ENCODE peak calls at places on chromosomes 7 and 10, in eight cellular contexts. E is dorsolateral prefrontal cortex, R is fibroblast of mammary gland, J is Peyer's patch, D is neural crest cell, W is endothelial cell, T is heart right ventricle, C is osteocyte. G is an unnamed sample.

GRCh38 chr10:114295393-114295792 is 56.3 kb downstream of the VWA2 start:
- DNase-seq in E (no peak), R (no peak), J (no peak), D (no peak), W (no peak), T (no peak), C (no peak), G (no peak)

GRCh38 chr7:38880454-38880853 is 28.5 kb downstream of the VPS41 start:
- DNase-seq in E (no peak), R (no peak), J (no peak), D (no peak), W (no peak), T (no peak), C (no peak), G (no peak)

GRCh38 chr7:139354729-139355128 is 5.0 kb upstream of the LUC7L2 start:
- DNase-seq in E (no peak), R (no peak), J (no peak), D (no peak), W (no peak), T (no peak), C (no peak), G (no peak)

GRCh38 chr10:18700555-18700850 is 41.3 kb downstream of the ARL5B start:
- DNase-seq in E (no peak), R (no peak), J (no peak), D (no peak), W (no peak), T (no peak), C (no peak), G (no peak)

GRCh38 chr7:109261781-109262180 is 692.1 kb downstream of the DNAJB9 start:
- DNase-seq in E (no peak), R (no peak), J (no peak), D (no peak), W (no peak), T (no peak), C (no peak), G (no peak)

GRCh38 chr10:101512741-101513140 is 75.3 kb downstream of the POLL start:
- DNase-seq in E (no peak), R (peak), J (no peak), D (no peak), W (no peak), T (no peak), C (no peak), G (no peak)

GRCh38 chr7:150963707-150964559 is 14.2 kb downstream of the KCNH2 start:
- DNase-seq in E (no peak), R (no peak), J (no peak), D (no peak), W (no peak), T (no peak), C (no peak), G (no peak)

GRCh38 chr7:108282427-108282996 is 152.4 kb upstream of the LAMB4 start:
- DNase-seq in E (no peak), R (peak), J (no peak), D (no peak), W (no peak), T (no peak), C (no peak), G (no peak)

GRCh38 chr7:11552676-11553075 is 279.3 kb downstream of the THSD7A start:
- DNase-seq in E (no peak), R (no peak), J (no peak), D (no peak), W (no peak), T (no peak), C (no peak), G (no peak)

GRCh38 chr10:132113206-132113605 is 47.5 kb downstream of the JAKMIP3 start:
- DNase-seq in E (peak), R (no peak), J (peak), D (no peak), W (no peak), T (no peak), C (peak), G (peak)

GRCh38 chr10:23395017-23395416 is 43.9 kb upstream of the OTUD1 start:
- DNase-seq in E (no peak), R (no peak), J (no peak), D (no peak), W (no peak), T (no peak), C (no peak), G (no peak)

GRCh38 chr10:132193907-132194552 is 7.3 kb downstream of the DPYSL4 start:
- DNase-seq in E (no peak), R (no peak), J (no peak), D (no peak), W (no peak), T (no peak), C (no peak), G (no peak)

GRCh38 chr7:110336423-110336822 is 754.5 kb upstream of the LRRN3 start:
- DNase-seq in E (no peak), R (no peak), J (no peak), D (no peak), W (no peak), T (no peak), C (no peak), G (no peak)

GRCh38 chr7:132498319-132498718 is 78.0 kb downstream of the PLXNA4 start:
- DNase-seq in E (no peak), R (no peak), J (no peak), D (no peak), W (no peak), T (no peak), C (no peak), G (no peak)

GRCh38 chr7:131226116-131226562 is 101.5 kb upstream of the MKLN1 start:
- DNase-seq in E (no peak), R (no peak), J (no peak), D (no peak), W (no peak), T (no peak), C (no peak), G (no peak)

GRCh38 chr10:85916999-85917573 is 449.5 kb downstream of the GRID1 start:
- DNase-seq in E (no peak), R (no peak), J (no peak), D (no peak), W (no peak), T (no peak), C (no peak), G (no peak)

GRCh38 chr10:132909491-132910071 is 32.8 kb downstream of the CFAP46 start:
- DNase-seq in E (peak), R (no peak), J (peak), D (no peak), W (no peak), T (no peak), C (no peak), G (no peak)

GRCh38 chr7:31633894-31634494 is 53.0 kb upstream of the PPP1R17 start:
- DNase-seq in E (peak), R (peak), J (peak), D (peak), W (peak), T (peak), C (no peak), G (no peak)

GRCh38 chr10:19412531-19412930 is 363.9 kb downstream of the MALRD1 start:
- DNase-seq in E (no peak), R (peak), J (no peak), D (no peak), W (peak), T (no peak), C (no peak), G (no peak)

DNA sequence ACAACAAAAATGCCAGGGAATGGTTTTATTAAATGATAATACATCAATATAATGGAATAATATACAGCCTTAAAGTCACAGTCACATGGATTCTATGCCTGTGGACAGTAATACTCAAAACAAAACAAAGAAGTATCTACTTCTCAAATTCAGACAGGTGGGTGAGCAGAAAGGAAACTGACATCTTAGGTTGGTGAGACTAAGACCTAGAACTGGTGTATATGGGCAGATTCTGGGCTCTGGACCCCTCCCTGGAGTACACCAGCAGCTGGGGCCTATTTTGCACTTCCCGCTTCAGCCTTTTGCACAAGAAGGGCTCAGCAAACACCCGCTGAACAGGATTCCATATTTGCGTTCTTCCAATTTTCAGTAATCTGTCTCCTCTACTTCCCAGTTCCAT is 5.4 kb upstream of the FIS1 start:
- DNase-seq in E (no peak), R (no peak), J (no peak), D (no peak), W (no peak), T (no peak), C (no peak), G (no peak)
- TF ChIP-seq CTCF in E (no peak), R (no peak), J (no peak), D (no peak), W (no peak), T (no peak), C (no peak), G (no peak)

GRCh38 chr7:74560081-74560719 is 97.3 kb upstream of the GTF2I start:
- DNase-seq in E (no peak), R (no peak), J (no peak), D (no peak), W (no peak), T (no peak), C (no peak), G (no peak)
- TF ChIP-seq CTCF in E (no peak), R (no peak), J (no peak), D (no peak), W (no peak), T (no peak), C (no peak), G (no peak)

GRCh38 chr10:94639902-94640301 is 43.6 kb upstream of the CYP2C18 start:
- DNase-seq in E (no peak), R (no peak), J (no peak), D (no peak), W (no peak), T (no peak), C (no peak), G (no peak)
- TF ChIP-seq CTCF in E (no peak), R (no peak), J (no peak), D (no peak), W (no peak), T (no peak), C (no peak), G (no peak)

GRCh38 chr10:88092265-88092664 is 228.8 kb downstream of the PTEN start:
- DNase-seq in E (no peak), R (no peak), J (no peak), D (no peak), W (no peak), T (no peak), C (no peak), G (no peak)

GRCh38 chr10:88088441-88089340 is 225.3 kb downstream of the PTEN start:
- DNase-seq in E (no peak), R (no peak), J (no peak), D (no peak), W (no peak), T (no peak), C (no peak), G (no peak)

GRCh38 chr10:88090568-88091214 is 227.3 kb downstream of the PTEN start:
- DNase-seq in E (no peak), R (no peak), J (no peak), D (no peak), W (no peak), T (no peak), C (no peak), G (no peak)

GRCh38 chr10:88091490-88092061 is 228.2 kb downstream of the PTEN start:
- DNase-seq in E (no peak), R (no peak), J (peak), D (no peak), W (no peak), T (no peak), C (no peak), G (no peak)

DNA sequence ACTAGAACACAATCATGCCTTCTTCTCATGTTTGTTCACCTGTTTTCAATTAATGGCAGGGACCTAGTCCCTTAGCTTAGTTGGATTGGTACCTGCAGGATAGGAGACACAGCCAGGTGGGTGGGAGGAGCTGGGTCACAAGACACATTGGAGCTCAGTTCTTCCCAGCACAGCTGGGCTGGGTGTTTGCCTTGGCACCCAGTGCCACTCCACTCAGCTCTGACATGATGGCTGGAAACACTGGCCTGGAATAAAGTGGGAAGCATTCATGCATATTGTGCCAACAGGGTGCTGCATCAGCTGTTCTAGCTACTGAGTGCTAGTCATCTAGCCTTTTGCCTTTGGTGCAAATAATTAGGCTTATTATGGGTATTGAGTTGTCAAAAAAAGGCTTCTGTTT is 226.1 kb downstream of the PTEN start:
- DNase-seq in E (no peak), R (no peak), J (no peak), D (no peak), W (no peak), T (no peak), C (no peak), G (no peak)
- TF ChIP-seq CTCF in E (no peak), R (no peak), J (no peak), D (no peak), W (no peak), T (no peak), C (no peak), G (no peak)